ENCODE peak calls at places on chromosomes 11 and 22, in five cellular contexts. J is lower leg skin, R is lung, D is fibroblast of pulmonary artery, O is AG09319. P is an unnamed sample.

GRCh38 chr11:5138256-5138655 is at the start of gene OR52A5:
- DNase-seq in O (no peak), R (no peak), D (no peak), J (no peak), P (no peak)

GRCh38 chr22:50276143-50276542 is 6.0 kb upstream of the MAPK11 start:
- DNase-seq in R (peak), O (no peak), J (no peak), D (peak), P (peak)

GRCh38 chr11:57513911-57514537 is 1.5 kb downstream of the SLC43A1 start:
- DNase-seq in R (peak), D (peak), J (no peak), O (no peak), P (peak)

GRCh38 chr11:35173011-35173511 is 34.1 kb downstream of the CD44 start:
- DNase-seq in J (no peak), D (peak), O (no peak), R (peak), P (peak)

GRCh38 chr22:49284931-49285330 is 542.7 kb downstream of the BRD1 start:
- DNase-seq in J (no peak), O (no peak), D (no peak), R (no peak), P (no peak)

GRCh38 chr11:113419426-113420003 is 31.9 kb downstream of the ANKK1 start:
- DNase-seq in J (no peak), O (no peak), R (no peak), D (no peak), P (no peak)

GRCh38 chr11:125464266-125464662 is 31.8 kb downstream of the FEZ1 start:
- DNase-seq in R (no peak), O (no peak), J (no peak), D (peak), P (no peak)

GRCh38 chr11:64007160-64007628 is 21.0 kb downstream of the OTUB1 start:
- DNase-seq in R (no peak), O (no peak), D (peak), J (no peak), P (no peak)

GRCh38 chr22:35887296-35887875 is 141.2 kb downstream of the RBFOX2 start:
- DNase-seq in R (no peak), O (no peak), J (no peak), D (no peak), P (no peak)

DNA sequence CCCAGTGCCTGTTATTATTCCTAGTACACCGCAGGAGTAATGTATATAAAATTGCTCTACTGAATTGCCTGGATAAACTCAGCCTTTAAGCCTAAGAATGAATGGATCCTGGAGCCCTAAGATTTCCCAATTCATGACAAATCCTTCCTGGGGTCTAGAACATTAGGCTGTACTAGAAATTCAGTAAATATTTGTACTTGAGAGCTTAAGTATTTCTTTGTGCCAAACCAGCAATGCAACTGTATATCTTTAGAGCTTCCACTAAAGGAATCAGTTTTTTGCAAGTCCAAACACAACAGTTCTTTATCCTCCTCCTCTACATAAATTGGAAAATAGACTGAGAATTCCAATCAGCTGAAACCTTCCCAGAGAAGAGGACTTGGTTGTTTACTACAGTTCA is 65.6 kb downstream of the FAM168A start:
- DNase-seq in R (no peak), D (no peak), O (no peak), J (no peak), P (no peak)
- TF ChIP-seq CTCF in R (no peak), D (no peak), O (no peak), J (no peak), P (no peak)

GRCh38 chr11:36420025-36420424 is 90.0 kb downstream of the TRAF6 start:
- DNase-seq in D (no peak), R (no peak), J (no peak), O (no peak), P (no peak)
- TF ChIP-seq CTCF in D (no peak), R (no peak), J (no peak), O (no peak), P (no peak)

DNA sequence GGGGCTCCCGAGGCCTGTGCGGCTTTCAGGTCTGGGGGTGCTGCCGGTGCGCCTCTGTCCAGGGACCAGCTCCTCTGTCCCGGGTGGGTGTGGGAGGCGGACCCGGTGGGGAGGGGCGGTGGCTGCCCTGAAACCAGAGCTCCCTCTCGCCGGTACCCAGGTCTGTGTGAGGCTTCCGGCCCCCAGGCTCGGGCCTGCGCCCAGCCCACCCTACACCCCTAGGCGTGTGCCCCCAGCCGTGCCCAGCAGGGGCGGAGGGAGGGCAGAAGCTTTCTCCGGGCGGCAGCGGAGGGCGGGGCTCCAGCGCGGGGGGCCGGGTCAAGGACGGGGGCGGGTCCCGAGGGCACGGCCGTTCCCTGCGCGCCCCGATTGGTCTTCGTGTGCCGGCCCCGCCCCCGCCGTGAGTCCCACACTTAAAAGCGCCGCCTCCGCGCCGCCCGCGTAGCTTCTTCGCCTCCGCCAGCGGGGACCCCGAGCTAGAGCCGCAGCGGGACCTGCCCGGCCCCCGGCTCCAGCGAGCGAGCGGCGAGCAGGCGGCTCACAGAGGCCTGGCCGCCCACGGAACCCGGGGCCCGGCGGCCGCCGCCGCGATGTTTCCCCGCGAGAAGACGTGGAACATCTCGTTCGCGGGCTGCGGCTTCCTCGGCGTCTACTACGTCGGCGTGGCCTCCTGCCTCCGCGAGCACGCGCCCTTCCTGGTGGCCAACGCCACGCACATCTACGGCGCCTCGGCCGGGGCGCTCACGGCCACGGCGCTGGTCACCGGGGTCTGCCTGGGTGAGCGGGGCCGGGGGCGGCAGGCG is 616 bp downstream of the PNPLA2 start:
- DNase-seq in R (peak), J (peak), D (peak), O (peak), P (peak)
- TF ChIP-seq CTCF in R (no peak), J (no peak), D (no peak), O (no peak), P (no peak)

GRCh38 chr11:84899740-84900139 is 727.4 kb downstream of the DLG2 start:
- DNase-seq in R (no peak), O (no peak), J (no peak), D (no peak), P (no peak)
- TF ChIP-seq CTCF in R (no peak), O (no peak), J (no peak), D (no peak), P (no peak)

GRCh38 chr11:73358071-73358470 is 18.1 kb upstream of the RELT start:
- DNase-seq in O (no peak), J (no peak), R (no peak), D (no peak), P (no peak)

GRCh38 chr11:73361953-73362776 is 14.0 kb upstream of the RELT start:
- DNase-seq in R (no peak), J (no peak), O (no peak), D (no peak), P (no peak)

GRCh38 chr11:73360743-73361369 is 15.3 kb upstream of the RELT start:
- DNase-seq in R (no peak), J (no peak), D (no peak), O (no peak), P (no peak)

GRCh38 chr11:73359341-73359740 is 16.9 kb upstream of the RELT start:
- DNase-seq in O (no peak), R (no peak), J (no peak), D (no peak), P (no peak)

GRCh38 chr11:73359930-73360742 is 16.1 kb upstream of the RELT start:
- DNase-seq in D (peak), R (no peak), O (no peak), J (no peak), P (no peak)
- TF ChIP-seq CTCF in D (peak), R (no peak), O (peak), J (no peak), P (no peak)

GRCh38 chr11:1462576-1462975 is 24.0 kb downstream of the MOB2 start:
- DNase-seq in R (no peak), J (no peak), O (no peak), D (no peak), P (no peak)
- TF ChIP-seq CTCF in R (no peak), J (no peak), O (no peak), D (no peak), P (no peak)

P was measured in pancreas.